ENCODE peak calls at places on chromosomes 7 and 10, in four cellular contexts. Z is hypothalamus, E is T1000, B is non-pigmented ciliary epithelial cell. L is an unnamed sample.

GRCh38 chr7:8724080-8724718 is 290.8 kb downstream of the NXPH1 start:
- DNase-seq in E (no peak), B (no peak), Z (peak; percentile 7), L (no peak)

GRCh38 chr10:44976352-44977198 is 2.0 kb downstream of the DEPP1 start:
- DNase-seq in B (no peak), E (no peak), Z (no peak), L (no peak)

GRCh38 chr7:25456467-25457171 is 228.3 kb upstream of the NPVF start:
- DNase-seq in E (no peak), B (no peak), Z (no peak), L (no peak)

GRCh38 chr7:14095233-14095950 is 105.9 kb upstream of the ETV1 start:
- DNase-seq in Z (no peak), E (no peak), B (no peak), L (no peak)

GRCh38 chr10:97724341-97724941 is 10.9 kb downstream of the MARVELD1 start:
- DNase-seq in E (no peak), Z (no peak), B (no peak), L (no peak)

GRCh38 chr7:158060216-158060615 is 527.4 kb downstream of the PTPRN2 start:
- DNase-seq in Z (no peak), B (no peak), E (no peak), L (no peak)

GRCh38 chr7:4486932-4487331 is 195.2 kb upstream of the FOXK1 start:
- DNase-seq in B (no peak), Z (no peak), E (no peak), L (no peak)

GRCh38 chr7:27191716-27192545 is 6.9 kb upstream of the HOXA11 start:
- DNase-seq in E (no peak), Z (no peak), B (no peak), L (no peak)

GRCh38 chr7:69374036-69374420 is 224.2 kb upstream of the AUTS2 start:
- DNase-seq in Z (no peak), B (no peak), E (no peak), L (no peak)

GRCh38 chr10:88313897-88314296 is 269.2 kb downstream of the RNLS start:
- DNase-seq in Z (no peak), B (no peak), E (no peak), L (no peak)

GRCh38 chr10:55629792-55630490 is 731.1 kb downstream of the ZWINT start:
- DNase-seq in Z (no peak), E (peak; percentile 5), B (no peak), L (no peak)

GRCh38 chr10:100535715-100536353 is at the start of gene HIF1AN:
- DNase-seq in Z (peak; percentile 89), E (peak; percentile 81), B (peak; percentile 81), L (peak; percentile 54)

GRCh38 chr7:144784943-144785342 is 50.9 kb downstream of the TPK1 start:
- DNase-seq in B (no peak), E (no peak), Z (no peak), L (no peak)

GRCh38 chr7:404782-405488 is 114.7 kb downstream of the PDGFA start:
- DNase-seq in Z (no peak), E (no peak), B (no peak), L (no peak)

GRCh38 chr7:106346678-106347217 is 62.0 kb upstream of the NAMPT start:
- DNase-seq in B (peak; percentile 94), E (no peak), Z (no peak), L (peak; percentile 79)